ENCODE peak calls at places on chromosomes 12 and 14, in nine cellular contexts. E is AML-193; J is NCI-H2029; L is effector memory CD8-positive, alpha-beta T cell; N is activated CD4-positive, alpha-beta T cell treated with anti-CD3 and anti-CD28 coated beads, Interleukin-2, amount 50 U/mL, for 24 hours; V is renal cortical epithelial cell; H is lower lobe of right lung; M is stimulated activated CD8-positive, alpha-beta memory T cell treated with anti-CD3 and anti-CD28 coated beads, Interleukin-4, amount 100 ng/mL, for 24 hours; R is cardiac fibroblast. S is an unnamed sample.

GRCh38 chr14:68286667-68287066 is 467.1 kb downstream of the RAD51B start:
- DNase-seq in N (no peak), L (no peak), R (no peak), E (no peak), V (peak), M (no peak), J (no peak), H (no peak), S (no peak)

GRCh38 chr12:57474430-57474829 is 5.2 kb downstream of the ARHGAP9 start:
- DNase-seq in E (no peak), N (no peak), M (no peak), L (no peak), V (no peak), H (no peak), J (no peak), R (no peak), S (no peak)

GRCh38 chr12:12582895-12583303 is 20.2 kb upstream of the DUSP16 start:
- DNase-seq in N (no peak), M (no peak), E (no peak), H (no peak), L (no peak), R (peak), J (no peak), V (peak), S (no peak)

GRCh38 chr12:106980944-106981343 is 6.0 kb downstream of the MTERF2 start:
- DNase-seq in H (no peak), N (no peak), L (no peak), V (no peak), J (no peak), E (no peak), M (no peak), R (no peak), S (no peak)

GRCh38 chr12:89347325-89347829 is 4.9 kb downstream of the DUSP6 start:
- DNase-seq in V (no peak), H (no peak), J (no peak), R (no peak), L (no peak), N (no peak), E (peak), M (no peak), S (no peak)

GRCh38 chr12:23944067-23944466 is 5.4 kb downstream of the SOX5 start:
- DNase-seq in N (no peak), L (no peak), R (no peak), H (no peak), V (no peak), J (no peak), E (no peak), M (no peak), S (no peak)

GRCh38 chr12:113332688-113333087 is 2.2 kb downstream of the SLC8B1 start:
- DNase-seq in N (no peak), H (no peak), J (no peak), V (no peak), L (no peak), R (no peak), M (no peak), E (no peak), S (no peak)

GRCh38 chr12:38728894-38729293 is 176.5 kb downstream of the CPNE8 start:
- DNase-seq in M (no peak), V (no peak), J (no peak), R (no peak), N (no peak), E (no peak), L (no peak), H (no peak), S (no peak)

GRCh38 chr12:59499774-59500173 is 96.1 kb upstream of the SLC16A7 start:
- DNase-seq in E (no peak), R (no peak), V (no peak), H (no peak), N (no peak), M (no peak), J (no peak), L (no peak), S (no peak)

GRCh38 chr12:3680919-3681594 is 71.9 kb downstream of the CRACR2A start:
- DNase-seq in L (no peak), R (peak), N (no peak), E (no peak), H (no peak), V (peak), J (peak), M (no peak), S (peak)

GRCh38 chr14:59511916-59512530 is 27.7 kb downstream of the JKAMP start:
- DNase-seq in J (no peak), E (no peak), M (no peak), N (no peak), V (peak), L (no peak), H (no peak), R (peak), S (no peak)

GRCh38 chr12:119014368-119014767 is 33.0 kb downstream of the SRRM4 start:
- DNase-seq in V (no peak), H (no peak), M (no peak), N (no peak), E (no peak), L (no peak), R (no peak), J (no peak), S (no peak)

GRCh38 chr14:56659964-56660551 is 80.5 kb downstream of the TMEM260 start:
- DNase-seq in E (peak), N (no peak), H (no peak), J (peak), M (no peak), L (no peak), R (peak), V (peak), S (no peak)

GRCh38 chr14:22513066-22513812 is 75.8 kb downstream of the DAD1 start:
- DNase-seq in L (no peak), N (no peak), M (no peak), E (no peak), H (no peak), J (no peak), R (no peak), V (no peak), S (no peak)

GRCh38 chr12:117207675-117208074 is 17.4 kb upstream of the FBXO21 start:
- DNase-seq in E (no peak), V (no peak), R (no peak), J (no peak), N (no peak), L (no peak), H (no peak), M (no peak), S (no peak)

S was measured in Right ventricle myocardium inferior.